ENCODE peak calls at places on chromosomes 2 and 18, in nine cellular contexts. One of them, this sample, is unnamed. For H3K4me1, the result is how much of the 10 kb centered on the place peaks cover.

GRCh38 chr18:8944871-8945245 is 157.6 kb upstream of the NDUFV2 start:
- DNase-seq in heart left ventricle: no peak
- DNase-seq in uterus: no peak
- DNase-seq in thyroid gland: no peak
- DNase-seq in MM.1S: no peak
- DNase-seq in aorta: no peak
- DNase-seq in lower lobe of right lung: no peak
- DNase-seq in tibial artery: no peak
- DNase-seq in cardiac muscle cell: no peak
- DNase-seq in this sample: no peak

GRCh38 chr2:89763254-89763580 is 1071.7 kb downstream of the RPIA start:
- DNase-seq in heart left ventricle: peak
- DNase-seq in uterus: peak
- DNase-seq in thyroid gland: no peak
- DNase-seq in MM.1S: no peak
- DNase-seq in aorta: no peak
- DNase-seq in lower lobe of right lung: peak
- DNase-seq in tibial artery: peak
- DNase-seq in cardiac muscle cell: no peak
- DNase-seq in this sample: no peak

GRCh38 chr18:44917184-44917864 is 236.6 kb downstream of the SETBP1 start:
- DNase-seq in heart left ventricle: no peak
- DNase-seq in uterus: no peak
- DNase-seq in thyroid gland: peak
- DNase-seq in MM.1S: no peak
- DNase-seq in aorta: no peak
- DNase-seq in lower lobe of right lung: no peak
- DNase-seq in tibial artery: no peak
- DNase-seq in cardiac muscle cell: no peak
- DNase-seq in this sample: no peak

GRCh38 chr2:133884739-133885381 is 316.6 kb upstream of the NCKAP5 start:
- DNase-seq in heart left ventricle: no peak
- DNase-seq in uterus: no peak
- DNase-seq in thyroid gland: no peak
- DNase-seq in MM.1S: peak
- DNase-seq in aorta: no peak
- DNase-seq in lower lobe of right lung: no peak
- DNase-seq in tibial artery: no peak
- DNase-seq in cardiac muscle cell: peak
- DNase-seq in this sample: no peak

GRCh38 chr2:106020821-106021316 is 173.2 kb downstream of the UXS1 start:
- DNase-seq in heart left ventricle: no peak
- DNase-seq in uterus: peak
- DNase-seq in thyroid gland: peak
- DNase-seq in MM.1S: no peak
- DNase-seq in aorta: no peak
- DNase-seq in lower lobe of right lung: no peak
- DNase-seq in tibial artery: peak
- DNase-seq in cardiac muscle cell: peak
- DNase-seq in this sample: no peak

GRCh38 chr18:13239557-13239956 is 21.0 kb downstream of the LDLRAD4 start:
- DNase-seq in heart left ventricle: no peak
- DNase-seq in uterus: peak
- DNase-seq in thyroid gland: no peak
- DNase-seq in MM.1S: no peak
- DNase-seq in aorta: no peak
- DNase-seq in lower lobe of right lung: peak
- DNase-seq in tibial artery: peak
- DNase-seq in cardiac muscle cell: no peak
- DNase-seq in this sample: no peak

GRCh38 chr2:46118656-46119338 is 178.4 kb upstream of the EPAS1 start:
- DNase-seq in heart left ventricle: no peak
- DNase-seq in uterus: no peak
- DNase-seq in thyroid gland: no peak
- DNase-seq in MM.1S: no peak
- DNase-seq in aorta: no peak
- DNase-seq in lower lobe of right lung: no peak
- DNase-seq in tibial artery: no peak
- DNase-seq in cardiac muscle cell: no peak
- DNase-seq in this sample: no peak

GRCh38 chr2:6879011-6879410 is 1.4 kb downstream of the RSAD2 start:
- DNase-seq in heart left ventricle: no peak
- DNase-seq in uterus: no peak
- DNase-seq in thyroid gland: no peak
- DNase-seq in MM.1S: no peak
- DNase-seq in aorta: no peak
- DNase-seq in lower lobe of right lung: no peak
- DNase-seq in tibial artery: no peak
- DNase-seq in cardiac muscle cell: no peak
- DNase-seq in this sample: no peak

GRCh38 chr2:235215248-235215647 is 263.4 kb downstream of the SH3BP4 start:
- DNase-seq in heart left ventricle: no peak
- DNase-seq in uterus: no peak
- DNase-seq in thyroid gland: no peak
- DNase-seq in MM.1S: no peak
- DNase-seq in aorta: no peak
- DNase-seq in lower lobe of right lung: no peak
- DNase-seq in tibial artery: no peak
- DNase-seq in cardiac muscle cell: no peak
- DNase-seq in this sample: no peak

GRCh38 chr2:27901219-27901618 is 10.7 kb downstream of the BABAM2 start:
- DNase-seq in heart left ventricle: no peak
- DNase-seq in uterus: no peak
- DNase-seq in thyroid gland: no peak
- DNase-seq in MM.1S: no peak
- DNase-seq in aorta: no peak
- DNase-seq in lower lobe of right lung: no peak
- DNase-seq in tibial artery: no peak
- DNase-seq in cardiac muscle cell: no peak
- DNase-seq in this sample: no peak

GRCh38 chr2:33291278-33292013 is 185.0 kb upstream of the RASGRP3 start:
- DNase-seq in heart left ventricle: no peak
- DNase-seq in uterus: no peak
- DNase-seq in thyroid gland: no peak
- DNase-seq in MM.1S: no peak
- DNase-seq in aorta: no peak
- DNase-seq in lower lobe of right lung: no peak
- DNase-seq in tibial artery: no peak
- DNase-seq in cardiac muscle cell: no peak
- DNase-seq in this sample: no peak

GRCh38 chr18:23311346-23312103 is 141.6 kb upstream of the RIOK3 start:
- DNase-seq in heart left ventricle: no peak
- DNase-seq in uterus: peak
- DNase-seq in thyroid gland: peak
- DNase-seq in MM.1S: no peak
- DNase-seq in aorta: peak
- DNase-seq in lower lobe of right lung: no peak
- DNase-seq in tibial artery: peak
- DNase-seq in cardiac muscle cell: no peak
- DNase-seq in this sample: no peak

GRCh38 chr2:180481998-180482397 is 474.9 kb upstream of the CWC22 start:
- DNase-seq in heart left ventricle: no peak
- DNase-seq in uterus: no peak
- DNase-seq in thyroid gland: no peak
- DNase-seq in MM.1S: no peak
- DNase-seq in aorta: no peak
- DNase-seq in lower lobe of right lung: no peak
- DNase-seq in tibial artery: no peak
- DNase-seq in cardiac muscle cell: no peak
- DNase-seq in this sample: no peak

GRCh38 chr2:215452725-215453124 is 16.9 kb upstream of the FN1 start:
- DNase-seq in heart left ventricle: no peak
- DNase-seq in uterus: no peak
- DNase-seq in thyroid gland: no peak
- DNase-seq in MM.1S: no peak
- DNase-seq in aorta: no peak
- DNase-seq in lower lobe of right lung: no peak
- DNase-seq in tibial artery: no peak
- DNase-seq in cardiac muscle cell: no peak
- DNase-seq in this sample: no peak

GRCh38 chr18:60099709-60100108 is 199.9 kb downstream of the PMAIP1 start:
- DNase-seq in heart left ventricle: no peak
- DNase-seq in uterus: no peak
- DNase-seq in thyroid gland: no peak
- DNase-seq in MM.1S: no peak
- DNase-seq in aorta: no peak
- DNase-seq in lower lobe of right lung: no peak
- DNase-seq in tibial artery: no peak
- DNase-seq in cardiac muscle cell: no peak
- DNase-seq in this sample: no peak

GRCh38 chr2:217922101-217923006 is 80.4 kb downstream of the TNS1 start:
- DNase-seq in heart left ventricle: peak
- DNase-seq in uterus: peak
- DNase-seq in thyroid gland: peak
- DNase-seq in MM.1S: no peak
- DNase-seq in aorta: peak
- DNase-seq in lower lobe of right lung: no peak
- DNase-seq in tibial artery: peak
- DNase-seq in cardiac muscle cell: no peak
- DNase-seq in this sample: no peak

GRCh38 chr2:240988571-240989271 is 9.7 kb upstream of the SNED1 start:
- DNase-seq in heart left ventricle: peak
- DNase-seq in uterus: peak
- DNase-seq in thyroid gland: no peak
- DNase-seq in MM.1S: no peak
- DNase-seq in aorta: peak
- DNase-seq in lower lobe of right lung: peak
- DNase-seq in tibial artery: peak
- DNase-seq in cardiac muscle cell: no peak
- DNase-seq in this sample: no peak

GRCh38 chr2:181309576-181309975 is 147.6 kb upstream of the ITGA4 start:
- DNase-seq in heart left ventricle: no peak
- DNase-seq in uterus: no peak
- DNase-seq in thyroid gland: no peak
- DNase-seq in MM.1S: peak
- DNase-seq in aorta: no peak
- DNase-seq in lower lobe of right lung: no peak
- DNase-seq in tibial artery: no peak
- DNase-seq in cardiac muscle cell: no peak
- DNase-seq in this sample: no peak

GRCh38 chr2:86107031-86107430 is 996 bp downstream of the PTCD3 start:
- DNase-seq in heart left ventricle: no peak
- DNase-seq in uterus: no peak
- DNase-seq in thyroid gland: no peak
- DNase-seq in MM.1S: peak
- DNase-seq in aorta: no peak
- DNase-seq in lower lobe of right lung: no peak
- DNase-seq in tibial artery: no peak
- DNase-seq in cardiac muscle cell: no peak
- DNase-seq in this sample: no peak

GRCh38 chr2:216950547-216950946 is 90.7 kb upstream of the TNP1 start:
- DNase-seq in heart left ventricle: no peak
- DNase-seq in uterus: no peak
- DNase-seq in thyroid gland: no peak
- DNase-seq in MM.1S: no peak
- DNase-seq in aorta: no peak
- DNase-seq in lower lobe of right lung: no peak
- DNase-seq in tibial artery: no peak
- DNase-seq in cardiac muscle cell: no peak
- DNase-seq in this sample: no peak

GRCh38 chr2:39243469-39244123 is at the start of gene CDKL4:
- DNase-seq in heart left ventricle: peak
- DNase-seq in uterus: no peak
- DNase-seq in thyroid gland: peak
- DNase-seq in MM.1S: no peak
- DNase-seq in aorta: no peak
- DNase-seq in lower lobe of right lung: peak
- DNase-seq in tibial artery: no peak
- DNase-seq in cardiac muscle cell: no peak
- DNase-seq in this sample: no peak

GRCh38 chr2:27946530-27946929 is 56.0 kb downstream of the BABAM2 start:
- DNase-seq in heart left ventricle: no peak
- DNase-seq in uterus: no peak
- DNase-seq in thyroid gland: no peak
- DNase-seq in MM.1S: no peak
- DNase-seq in aorta: no peak
- DNase-seq in lower lobe of right lung: no peak
- DNase-seq in tibial artery: no peak
- DNase-seq in cardiac muscle cell: no peak
- DNase-seq in this sample: no peak

DNA sequence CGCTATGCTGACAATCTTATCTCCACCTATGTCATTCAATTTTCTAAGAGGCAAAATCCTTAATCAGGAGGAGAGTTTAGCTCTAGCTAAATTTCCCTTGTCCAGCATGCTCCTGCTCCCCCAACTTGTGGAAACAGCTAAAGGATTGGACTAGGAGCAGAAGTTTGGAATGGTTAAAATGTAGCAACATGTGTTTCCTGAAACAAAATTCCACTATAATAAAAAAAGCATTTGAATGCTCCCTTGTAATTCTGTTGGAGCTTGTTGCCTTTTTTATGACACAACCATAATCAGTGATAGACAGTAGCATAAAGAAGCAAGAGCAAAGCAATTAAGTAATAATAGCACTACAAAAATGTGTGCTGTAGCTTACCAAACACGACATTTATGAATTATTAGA is 6.9 kb downstream of the ACTR3 start:
- DNase-seq in heart left ventricle: no peak
- DNase-seq in uterus: no peak
- DNase-seq in thyroid gland: no peak
- DNase-seq in MM.1S: no peak
- DNase-seq in aorta: no peak
- DNase-seq in lower lobe of right lung: no peak
- DNase-seq in tibial artery: no peak
- DNase-seq in cardiac muscle cell: no peak
- DNase-seq in this sample: no peak
- H3K4me1 ChIP-seq in heart left ventricle: half or more
- H3K4me1 ChIP-seq in uterus: under half
- H3K4me1 ChIP-seq in thyroid gland: under half
- H3K4me1 ChIP-seq in MM.1S: under half
- H3K4me1 ChIP-seq in aorta: under half
- H3K4me1 ChIP-seq in lower lobe of right lung: half or more
- H3K4me1 ChIP-seq in tibial artery: half or more
- H3K4me1 ChIP-seq in cardiac muscle cell: under half
- H3K4me1 ChIP-seq in this sample: under half

GRCh38 chr2:231667497-231667896 is 40.8 kb upstream of the PTMA start:
- DNase-seq in heart left ventricle: no peak
- DNase-seq in uterus: no peak
- DNase-seq in thyroid gland: no peak
- DNase-seq in MM.1S: no peak
- DNase-seq in aorta: no peak
- DNase-seq in lower lobe of right lung: no peak
- DNase-seq in tibial artery: no peak
- DNase-seq in cardiac muscle cell: no peak
- DNase-seq in this sample: no peak
- H3K4me3 ChIP-seq in heart left ventricle: no peak
- H3K4me3 ChIP-seq in uterus: no peak
- H3K4me3 ChIP-seq in thyroid gland: no peak
- H3K4me3 ChIP-seq in MM.1S: no peak
- H3K4me3 ChIP-seq in aorta: no peak
- H3K4me3 ChIP-seq in lower lobe of right lung: peak
- H3K4me3 ChIP-seq in tibial artery: peak
- H3K4me3 ChIP-seq in cardiac muscle cell: no peak
- H3K4me3 ChIP-seq in this sample: no peak

GRCh38 chr18:32368170-32368569 is 102.5 kb downstream of the GAREM1 start:
- DNase-seq in heart left ventricle: no peak
- DNase-seq in uterus: no peak
- DNase-seq in thyroid gland: no peak
- DNase-seq in MM.1S: no peak
- DNase-seq in aorta: no peak
- DNase-seq in lower lobe of right lung: no peak
- DNase-seq in tibial artery: no peak
- DNase-seq in cardiac muscle cell: no peak
- DNase-seq in this sample: no peak
- H3K27ac ChIP-seq in heart left ventricle: no peak
- H3K27ac ChIP-seq in uterus: no peak
- H3K27ac ChIP-seq in thyroid gland: no peak
- H3K27ac ChIP-seq in MM.1S: no peak
- H3K27ac ChIP-seq in aorta: no peak
- H3K27ac ChIP-seq in lower lobe of right lung: no peak
- H3K27ac ChIP-seq in tibial artery: no peak
- H3K27ac ChIP-seq in cardiac muscle cell: no peak
- H3K27ac ChIP-seq in this sample: no peak

GRCh38 chr2:96773922-96774321 is 13.2 kb downstream of the CNNM4 start:
- DNase-seq in heart left ventricle: no peak
- DNase-seq in uterus: no peak
- DNase-seq in thyroid gland: peak
- DNase-seq in MM.1S: peak
- DNase-seq in aorta: no peak
- DNase-seq in lower lobe of right lung: peak
- DNase-seq in tibial artery: no peak
- DNase-seq in cardiac muscle cell: no peak
- DNase-seq in this sample: no peak
- H3K4me1 ChIP-seq in heart left ventricle: under half
- H3K4me1 ChIP-seq in uterus: under half
- H3K4me1 ChIP-seq in thyroid gland: under half
- H3K4me1 ChIP-seq in MM.1S: under half
- H3K4me1 ChIP-seq in aorta: under half
- H3K4me1 ChIP-seq in lower lobe of right lung: under half
- H3K4me1 ChIP-seq in tibial artery: under half
- H3K4me1 ChIP-seq in cardiac muscle cell: under half
- H3K4me1 ChIP-seq in this sample: under half